ENCODE peak calls at places on chromosomes 13 and 19, in nine cellular contexts. V is ascending aorta; M is astrocyte of the spinal cord; I is COR-L47; Q is GM12892; Z is activated naive CD4-positive, alpha-beta T cell treated with anti-CD3 and anti-CD28 coated beads, Interleukin-2, amount 50 U/mL, for 16 hours; C is T-helper 1 cell; F is mesendoderm; Y is NCI-H1694 treated with DMSO at 0.1 percent for 48 hours. W is an unnamed sample.

GRCh38 chr13:28492527-28493367 is 2.2 kb downstream of the FLT1 start:
- DNase-seq in V (no peak), M (no peak), I (no peak), Q (no peak), Z (peak), C (peak), F (peak), Y (no peak), W (no peak)

GRCh38 chr19:48837081-48837524 is 812 bp upstream of the HSD17B14 start:
- DNase-seq in V (peak), M (peak), I (peak), Q (peak), Z (peak), C (peak), F (peak), Y (peak), W (peak)

GRCh38 chr19:40424637-40425449 is 949 bp downstream of the SERTAD1 start:
- DNase-seq in V (no peak), M (peak), I (no peak), Q (no peak), Z (no peak), C (peak), F (peak), Y (no peak), W (peak)

GRCh38 chr19:38706792-38707511 is 37.3 kb downstream of the CAPN12 start:
- DNase-seq in V (no peak), M (no peak), I (no peak), Q (no peak), Z (no peak), C (no peak), F (peak), Y (no peak), W (no peak)

GRCh38 chr19:19022380-19022961 is 10.8 kb downstream of the SUGP2 start:
- DNase-seq in V (no peak), M (no peak), I (no peak), Q (no peak), Z (no peak), C (no peak), F (no peak), Y (no peak), W (no peak)

GRCh38 chr19:51727349-51727880 is 3.6 kb upstream of the HAS1 start:
- DNase-seq in V (no peak), M (peak), I (no peak), Q (no peak), Z (no peak), C (no peak), F (no peak), Y (no peak), W (peak)

GRCh38 chr19:46542428-46543230 is 47.0 kb upstream of the PNMA8B start:
- DNase-seq in V (peak), M (peak), I (peak), Q (no peak), Z (peak), C (peak), F (peak), Y (peak), W (peak)

GRCh38 chr13:88761145-88761544 is 1090.0 kb downstream of the SLITRK5 start:
- DNase-seq in V (no peak), M (no peak), I (no peak), Q (no peak), Z (no peak), C (no peak), F (peak), Y (no peak), W (no peak)

GRCh38 chr13:109955598-109955997 is 169.2 kb upstream of the IRS2 start:
- DNase-seq in V (no peak), M (no peak), I (no peak), Q (no peak), Z (no peak), C (no peak), F (no peak), Y (no peak), W (peak)

GRCh38 chr13:32528358-32528757 is 10.2 kb downstream of the N4BP2L2 start:
- DNase-seq in V (no peak), M (no peak), I (no peak), Q (no peak), Z (no peak), C (no peak), F (no peak), Y (no peak), W (peak)

GRCh38 chr19:7386308-7386707 is 37.6 kb downstream of the ARHGEF18 start:
- DNase-seq in V (no peak), M (no peak), I (no peak), Q (no peak), Z (no peak), C (peak), F (peak), Y (no peak), W (no peak)

GRCh38 chr19:54142166-54142780 is 4.7 kb downstream of the CNOT3 start:
- DNase-seq in V (no peak), M (no peak), I (no peak), Q (no peak), Z (no peak), C (no peak), F (no peak), Y (no peak), W (no peak)

GRCh38 chr13:78758549-78758948 is 99.6 kb upstream of the OBI1 start:
- DNase-seq in V (no peak), M (no peak), I (no peak), Q (no peak), Z (no peak), C (no peak), F (peak), Y (no peak), W (no peak)

GRCh38 chr13:27489456-27489855 is 39.1 kb upstream of the MTIF3 start:
- DNase-seq in V (no peak), M (no peak), I (no peak), Q (no peak), Z (no peak), C (no peak), F (no peak), Y (no peak), W (no peak)

GRCh38 chr13:44879452-44880058 is 109.7 kb downstream of the NUFIP1 start:
- DNase-seq in V (no peak), M (peak), I (no peak), Q (no peak), Z (no peak), C (peak), F (peak), Y (no peak), W (peak)